ENCODE peak calls at places on chromosomes 4 and X, in seven cellular contexts. One of them, this sample, is unnamed.

GRCh38 chr4:65861993-65862392 is 191.7 kb upstream of the EPHA5 start:
- DNase-seq in psoas muscle: no peak
- DNase-seq in breast epithelium: no peak
- DNase-seq in activated CD8-positive, alpha-beta T cell treated with anti-CD3 and anti-CD28 coated beads, Interleukin-2, amount 10 ng/mL, durations not matched to agents 7 days and 5 days: no peak
- DNase-seq in sciatic nerve: no peak
- DNase-seq in left kidney: no peak
- DNase-seq in lower leg skin: no peak
- DNase-seq in this sample: no peak

GRCh38 chr4:149029056-149029651 is 586.9 kb upstream of the NR3C2 start:
- DNase-seq in psoas muscle: no peak
- DNase-seq in activated CD8-positive, alpha-beta T cell treated with anti-CD3 and anti-CD28 coated beads, Interleukin-2, amount 10 ng/mL, durations not matched to agents 7 days and 5 days: no peak
- DNase-seq in left kidney: no peak
- DNase-seq in sciatic nerve: no peak
- DNase-seq in breast epithelium: no peak
- DNase-seq in lower leg skin: no peak
- DNase-seq in this sample: peak

GRCh38 chr4:182449186-182449880 is 206.1 kb downstream of the TENM3 start:
- DNase-seq in activated CD8-positive, alpha-beta T cell treated with anti-CD3 and anti-CD28 coated beads, Interleukin-2, amount 10 ng/mL, durations not matched to agents 7 days and 5 days: no peak
- DNase-seq in left kidney: peak
- DNase-seq in lower leg skin: no peak
- DNase-seq in psoas muscle: no peak
- DNase-seq in sciatic nerve: no peak
- DNase-seq in breast epithelium: no peak
- DNase-seq in this sample: peak

GRCh38 chr4:169207436-169208089 is 63.2 kb downstream of the SH3RF1 start:
- DNase-seq in breast epithelium: no peak
- DNase-seq in left kidney: no peak
- DNase-seq in psoas muscle: no peak
- DNase-seq in activated CD8-positive, alpha-beta T cell treated with anti-CD3 and anti-CD28 coated beads, Interleukin-2, amount 10 ng/mL, durations not matched to agents 7 days and 5 days: no peak
- DNase-seq in lower leg skin: no peak
- DNase-seq in sciatic nerve: no peak
- DNase-seq in this sample: no peak

GRCh38 chr4:80201326-80202151 is 4.2 kb downstream of the PRDM8 start:
- DNase-seq in lower leg skin: no peak
- DNase-seq in sciatic nerve: peak
- DNase-seq in breast epithelium: no peak
- DNase-seq in left kidney: peak
- DNase-seq in psoas muscle: peak
- DNase-seq in activated CD8-positive, alpha-beta T cell treated with anti-CD3 and anti-CD28 coated beads, Interleukin-2, amount 10 ng/mL, durations not matched to agents 7 days and 5 days: peak
- DNase-seq in this sample: peak

GRCh38 chr4:187606581-187606980 is 389.0 kb upstream of the ZFP42 start:
- DNase-seq in left kidney: peak
- DNase-seq in lower leg skin: no peak
- DNase-seq in sciatic nerve: no peak
- DNase-seq in breast epithelium: no peak
- DNase-seq in psoas muscle: no peak
- DNase-seq in activated CD8-positive, alpha-beta T cell treated with anti-CD3 and anti-CD28 coated beads, Interleukin-2, amount 10 ng/mL, durations not matched to agents 7 days and 5 days: no peak
- DNase-seq in this sample: no peak

GRCh38 chr4:105859233-105859632 is 36.0 kb upstream of the NPNT start:
- DNase-seq in lower leg skin: no peak
- DNase-seq in activated CD8-positive, alpha-beta T cell treated with anti-CD3 and anti-CD28 coated beads, Interleukin-2, amount 10 ng/mL, durations not matched to agents 7 days and 5 days: no peak
- DNase-seq in breast epithelium: no peak
- DNase-seq in sciatic nerve: no peak
- DNase-seq in psoas muscle: no peak
- DNase-seq in left kidney: no peak
- DNase-seq in this sample: no peak

GRCh38 chrX:9153299-9153698 is 119.4 kb upstream of the FAM9B start:
- DNase-seq in left kidney: no peak
- DNase-seq in activated CD8-positive, alpha-beta T cell treated with anti-CD3 and anti-CD28 coated beads, Interleukin-2, amount 10 ng/mL, durations not matched to agents 7 days and 5 days: no peak
- DNase-seq in psoas muscle: no peak
- DNase-seq in lower leg skin: no peak
- DNase-seq in sciatic nerve: no peak
- DNase-seq in breast epithelium: no peak
- DNase-seq in this sample: no peak

GRCh38 chr4:5963611-5964010 is 54.6 kb downstream of the C4orf50 start:
- DNase-seq in sciatic nerve: no peak
- DNase-seq in breast epithelium: no peak
- DNase-seq in psoas muscle: no peak
- DNase-seq in activated CD8-positive, alpha-beta T cell treated with anti-CD3 and anti-CD28 coated beads, Interleukin-2, amount 10 ng/mL, durations not matched to agents 7 days and 5 days: no peak
- DNase-seq in lower leg skin: no peak
- DNase-seq in left kidney: peak
- DNase-seq in this sample: no peak

GRCh38 chr4:146709956-146710355 is 71.3 kb downstream of the POU4F2 start:
- DNase-seq in breast epithelium: no peak
- DNase-seq in psoas muscle: no peak
- DNase-seq in lower leg skin: no peak
- DNase-seq in sciatic nerve: no peak
- DNase-seq in left kidney: no peak
- DNase-seq in activated CD8-positive, alpha-beta T cell treated with anti-CD3 and anti-CD28 coated beads, Interleukin-2, amount 10 ng/mL, durations not matched to agents 7 days and 5 days: no peak
- DNase-seq in this sample: no peak

GRCh38 chr4:4386296-4386735 is 586 bp upstream of the NSG1 start:
- DNase-seq in activated CD8-positive, alpha-beta T cell treated with anti-CD3 and anti-CD28 coated beads, Interleukin-2, amount 10 ng/mL, durations not matched to agents 7 days and 5 days: peak
- DNase-seq in sciatic nerve: no peak
- DNase-seq in lower leg skin: no peak
- DNase-seq in psoas muscle: no peak
- DNase-seq in left kidney: peak
- DNase-seq in breast epithelium: no peak
- DNase-seq in this sample: no peak

GRCh38 chr4:146340798-146341197 is 126.5 kb downstream of the REELD1 start:
- DNase-seq in breast epithelium: no peak
- DNase-seq in sciatic nerve: no peak
- DNase-seq in lower leg skin: no peak
- DNase-seq in left kidney: peak
- DNase-seq in activated CD8-positive, alpha-beta T cell treated with anti-CD3 and anti-CD28 coated beads, Interleukin-2, amount 10 ng/mL, durations not matched to agents 7 days and 5 days: no peak
- DNase-seq in psoas muscle: no peak
- DNase-seq in this sample: no peak

GRCh38 chr4:78410225-78410624 is 141.3 kb upstream of the ANXA3 start:
- DNase-seq in left kidney: no peak
- DNase-seq in lower leg skin: no peak
- DNase-seq in activated CD8-positive, alpha-beta T cell treated with anti-CD3 and anti-CD28 coated beads, Interleukin-2, amount 10 ng/mL, durations not matched to agents 7 days and 5 days: no peak
- DNase-seq in sciatic nerve: no peak
- DNase-seq in psoas muscle: no peak
- DNase-seq in breast epithelium: no peak
- DNase-seq in this sample: no peak

GRCh38 chr4:130054895-130055294 is 958.9 kb downstream of the C4orf33 start:
- DNase-seq in sciatic nerve: no peak
- DNase-seq in lower leg skin: no peak
- DNase-seq in left kidney: peak
- DNase-seq in breast epithelium: no peak
- DNase-seq in activated CD8-positive, alpha-beta T cell treated with anti-CD3 and anti-CD28 coated beads, Interleukin-2, amount 10 ng/mL, durations not matched to agents 7 days and 5 days: no peak
- DNase-seq in psoas muscle: no peak
- DNase-seq in this sample: no peak

GRCh38 chrX:15293471-15293870 is 22.0 kb downstream of the ASB11 start:
- DNase-seq in left kidney: no peak
- DNase-seq in lower leg skin: no peak
- DNase-seq in psoas muscle: no peak
- DNase-seq in sciatic nerve: no peak
- DNase-seq in breast epithelium: no peak
- DNase-seq in activated CD8-positive, alpha-beta T cell treated with anti-CD3 and anti-CD28 coated beads, Interleukin-2, amount 10 ng/mL, durations not matched to agents 7 days and 5 days: no peak
- DNase-seq in this sample: no peak

GRCh38 chrX:989959-990510 is 222.4 kb downstream of the CRLF2 start:
- DNase-seq in lower leg skin: peak
- DNase-seq in sciatic nerve: peak
- DNase-seq in psoas muscle: peak
- DNase-seq in activated CD8-positive, alpha-beta T cell treated with anti-CD3 and anti-CD28 coated beads, Interleukin-2, amount 10 ng/mL, durations not matched to agents 7 days and 5 days: peak
- DNase-seq in left kidney: peak
- DNase-seq in breast epithelium: peak
- DNase-seq in this sample: no peak

GRCh38 chr4:102732678-102733445 is 27.9 kb downstream of the MANBA start:
- DNase-seq in psoas muscle: no peak
- DNase-seq in breast epithelium: no peak
- DNase-seq in left kidney: no peak
- DNase-seq in lower leg skin: no peak
- DNase-seq in sciatic nerve: no peak
- DNase-seq in activated CD8-positive, alpha-beta T cell treated with anti-CD3 and anti-CD28 coated beads, Interleukin-2, amount 10 ng/mL, durations not matched to agents 7 days and 5 days: no peak
- DNase-seq in this sample: no peak

GRCh38 chr4:55524844-55525571 is 21.7 kb downstream of the CLOCK start:
- DNase-seq in breast epithelium: no peak
- DNase-seq in left kidney: no peak
- DNase-seq in activated CD8-positive, alpha-beta T cell treated with anti-CD3 and anti-CD28 coated beads, Interleukin-2, amount 10 ng/mL, durations not matched to agents 7 days and 5 days: no peak
- DNase-seq in psoas muscle: no peak
- DNase-seq in sciatic nerve: no peak
- DNase-seq in lower leg skin: no peak
- DNase-seq in this sample: no peak

GRCh38 chrX:12901486-12901885 is 4.9 kb upstream of the TLR8 start:
- DNase-seq in sciatic nerve: peak
- DNase-seq in lower leg skin: peak
- DNase-seq in left kidney: peak
- DNase-seq in breast epithelium: peak
- DNase-seq in activated CD8-positive, alpha-beta T cell treated with anti-CD3 and anti-CD28 coated beads, Interleukin-2, amount 10 ng/mL, durations not matched to agents 7 days and 5 days: peak
- DNase-seq in psoas muscle: peak
- DNase-seq in this sample: peak

GRCh38 chrX:100645106-100645505 is 1.1 kb downstream of the SRPX2 start:
- DNase-seq in breast epithelium: no peak
- DNase-seq in left kidney: no peak
- DNase-seq in activated CD8-positive, alpha-beta T cell treated with anti-CD3 and anti-CD28 coated beads, Interleukin-2, amount 10 ng/mL, durations not matched to agents 7 days and 5 days: no peak
- DNase-seq in lower leg skin: no peak
- DNase-seq in psoas muscle: no peak
- DNase-seq in sciatic nerve: no peak
- DNase-seq in this sample: peak

GRCh38 chr4:7862561-7863200 is 77.0 kb downstream of the AFAP1 start:
- DNase-seq in psoas muscle: no peak
- DNase-seq in lower leg skin: no peak
- DNase-seq in left kidney: peak
- DNase-seq in breast epithelium: no peak
- DNase-seq in activated CD8-positive, alpha-beta T cell treated with anti-CD3 and anti-CD28 coated beads, Interleukin-2, amount 10 ng/mL, durations not matched to agents 7 days and 5 days: no peak
- DNase-seq in sciatic nerve: no peak
- DNase-seq in this sample: no peak

GRCh38 chr4:26104056-26104685 is 190.2 kb downstream of the SMIM20 start:
- DNase-seq in lower leg skin: no peak
- DNase-seq in psoas muscle: no peak
- DNase-seq in breast epithelium: no peak
- DNase-seq in activated CD8-positive, alpha-beta T cell treated with anti-CD3 and anti-CD28 coated beads, Interleukin-2, amount 10 ng/mL, durations not matched to agents 7 days and 5 days: no peak
- DNase-seq in sciatic nerve: no peak
- DNase-seq in left kidney: no peak
- DNase-seq in this sample: no peak

GRCh38 chr4:48340276-48340904 is 939 bp upstream of the SLAIN2 start:
- DNase-seq in lower leg skin: no peak
- DNase-seq in sciatic nerve: no peak
- DNase-seq in breast epithelium: no peak
- DNase-seq in psoas muscle: no peak
- DNase-seq in activated CD8-positive, alpha-beta T cell treated with anti-CD3 and anti-CD28 coated beads, Interleukin-2, amount 10 ng/mL, durations not matched to agents 7 days and 5 days: peak
- DNase-seq in left kidney: peak
- DNase-seq in this sample: no peak

GRCh38 chrX:150767475-150768131 is 74.4 kb downstream of the MTMR1 start:
- DNase-seq in psoas muscle: no peak
- DNase-seq in lower leg skin: peak
- DNase-seq in sciatic nerve: no peak
- DNase-seq in breast epithelium: no peak
- DNase-seq in left kidney: no peak
- DNase-seq in activated CD8-positive, alpha-beta T cell treated with anti-CD3 and anti-CD28 coated beads, Interleukin-2, amount 10 ng/mL, durations not matched to agents 7 days and 5 days: no peak
- DNase-seq in this sample: peak

GRCh38 chr4:83709627-83710026 is 173.7 kb downstream of the GPAT3 start:
- DNase-seq in lower leg skin: no peak
- DNase-seq in breast epithelium: no peak
- DNase-seq in activated CD8-positive, alpha-beta T cell treated with anti-CD3 and anti-CD28 coated beads, Interleukin-2, amount 10 ng/mL, durations not matched to agents 7 days and 5 days: no peak
- DNase-seq in psoas muscle: no peak
- DNase-seq in sciatic nerve: no peak
- DNase-seq in left kidney: no peak
- DNase-seq in this sample: no peak

GRCh38 chrX:139026406-139027200 is 315.1 kb upstream of the FGF13 start:
- DNase-seq in activated CD8-positive, alpha-beta T cell treated with anti-CD3 and anti-CD28 coated beads, Interleukin-2, amount 10 ng/mL, durations not matched to agents 7 days and 5 days: no peak
- DNase-seq in sciatic nerve: no peak
- DNase-seq in lower leg skin: no peak
- DNase-seq in left kidney: no peak
- DNase-seq in breast epithelium: no peak
- DNase-seq in psoas muscle: no peak
- DNase-seq in this sample: no peak

GRCh38 chrX:99468993-99469392 is 941.1 kb downstream of the PCDH19 start:
- DNase-seq in left kidney: no peak
- DNase-seq in activated CD8-positive, alpha-beta T cell treated with anti-CD3 and anti-CD28 coated beads, Interleukin-2, amount 10 ng/mL, durations not matched to agents 7 days and 5 days: no peak
- DNase-seq in breast epithelium: no peak
- DNase-seq in lower leg skin: no peak
- DNase-seq in psoas muscle: no peak
- DNase-seq in sciatic nerve: no peak
- DNase-seq in this sample: no peak

GRCh38 chr4:47654972-47655693 is 170.1 kb downstream of the ATP10D start:
- DNase-seq in sciatic nerve: no peak
- DNase-seq in psoas muscle: no peak
- DNase-seq in activated CD8-positive, alpha-beta T cell treated with anti-CD3 and anti-CD28 coated beads, Interleukin-2, amount 10 ng/mL, durations not matched to agents 7 days and 5 days: no peak
- DNase-seq in left kidney: no peak
- DNase-seq in lower leg skin: no peak
- DNase-seq in breast epithelium: no peak
- DNase-seq in this sample: no peak

GRCh38 chr4:37822220-37822619 is 4.3 kb upstream of the PGM2 start:
- DNase-seq in breast epithelium: no peak
- DNase-seq in sciatic nerve: no peak
- DNase-seq in lower leg skin: no peak
- DNase-seq in left kidney: peak
- DNase-seq in activated CD8-positive, alpha-beta T cell treated with anti-CD3 and anti-CD28 coated beads, Interleukin-2, amount 10 ng/mL, durations not matched to agents 7 days and 5 days: peak
- DNase-seq in psoas muscle: no peak
- DNase-seq in this sample: no peak

GRCh38 chrX:111519215-111519614 is 7.8 kb downstream of the SERTM2 start:
- DNase-seq in psoas muscle: no peak
- DNase-seq in left kidney: peak
- DNase-seq in activated CD8-positive, alpha-beta T cell treated with anti-CD3 and anti-CD28 coated beads, Interleukin-2, amount 10 ng/mL, durations not matched to agents 7 days and 5 days: no peak
- DNase-seq in sciatic nerve: no peak
- DNase-seq in breast epithelium: no peak
- DNase-seq in lower leg skin: no peak
- DNase-seq in this sample: peak

GRCh38 chr4:40275065-40275464 is 60.1 kb upstream of the CHRNA9 start:
- DNase-seq in breast epithelium: no peak
- DNase-seq in lower leg skin: no peak
- DNase-seq in left kidney: no peak
- DNase-seq in activated CD8-positive, alpha-beta T cell treated with anti-CD3 and anti-CD28 coated beads, Interleukin-2, amount 10 ng/mL, durations not matched to agents 7 days and 5 days: peak
- DNase-seq in psoas muscle: no peak
- DNase-seq in sciatic nerve: no peak
- DNase-seq in this sample: no peak

GRCh38 chr4:46425775-46426400 is 36.0 kb upstream of the GABRA2 start:
- DNase-seq in breast epithelium: no peak
- DNase-seq in lower leg skin: no peak
- DNase-seq in activated CD8-positive, alpha-beta T cell treated with anti-CD3 and anti-CD28 coated beads, Interleukin-2, amount 10 ng/mL, durations not matched to agents 7 days and 5 days: no peak
- DNase-seq in left kidney: no peak
- DNase-seq in psoas muscle: no peak
- DNase-seq in sciatic nerve: no peak
- DNase-seq in this sample: no peak

GRCh38 chr4:118237531-118237930 is 115.3 kb downstream of the PRSS12 start:
- DNase-seq in lower leg skin: no peak
- DNase-seq in sciatic nerve: no peak
- DNase-seq in left kidney: no peak
- DNase-seq in psoas muscle: no peak
- DNase-seq in activated CD8-positive, alpha-beta T cell treated with anti-CD3 and anti-CD28 coated beads, Interleukin-2, amount 10 ng/mL, durations not matched to agents 7 days and 5 days: no peak
- DNase-seq in breast epithelium: no peak
- DNase-seq in this sample: no peak

GRCh38 chr4:44100456-44100855 is 348.2 kb downstream of the KCTD8 start:
- DNase-seq in left kidney: no peak
- DNase-seq in lower leg skin: no peak
- DNase-seq in sciatic nerve: no peak
- DNase-seq in breast epithelium: no peak
- DNase-seq in activated CD8-positive, alpha-beta T cell treated with anti-CD3 and anti-CD28 coated beads, Interleukin-2, amount 10 ng/mL, durations not matched to agents 7 days and 5 days: no peak
- DNase-seq in psoas muscle: no peak
- DNase-seq in this sample: no peak

GRCh38 chrX:111435469-111435868 is 23.5 kb upstream of the DCX start:
- DNase-seq in breast epithelium: no peak
- DNase-seq in lower leg skin: no peak
- DNase-seq in sciatic nerve: no peak
- DNase-seq in psoas muscle: no peak
- DNase-seq in left kidney: no peak
- DNase-seq in activated CD8-positive, alpha-beta T cell treated with anti-CD3 and anti-CD28 coated beads, Interleukin-2, amount 10 ng/mL, durations not matched to agents 7 days and 5 days: no peak
- DNase-seq in this sample: no peak

GRCh38 chr4:184636897-184637296 is 12.3 kb downstream of the CASP3 start:
- DNase-seq in breast epithelium: no peak
- DNase-seq in lower leg skin: no peak
- DNase-seq in left kidney: no peak
- DNase-seq in psoas muscle: no peak
- DNase-seq in sciatic nerve: no peak
- DNase-seq in activated CD8-positive, alpha-beta T cell treated with anti-CD3 and anti-CD28 coated beads, Interleukin-2, amount 10 ng/mL, durations not matched to agents 7 days and 5 days: no peak
- DNase-seq in this sample: no peak

GRCh38 chr4:101102114-101102752 is 245.1 kb downstream of the PPP3CA start:
- DNase-seq in left kidney: no peak
- DNase-seq in psoas muscle: peak
- DNase-seq in breast epithelium: peak
- DNase-seq in lower leg skin: peak
- DNase-seq in sciatic nerve: peak
- DNase-seq in activated CD8-positive, alpha-beta T cell treated with anti-CD3 and anti-CD28 coated beads, Interleukin-2, amount 10 ng/mL, durations not matched to agents 7 days and 5 days: no peak
- DNase-seq in this sample: no peak

GRCh38 chr4:182937268-182938208 is 20.4 kb upstream of the DCTD start:
- DNase-seq in psoas muscle: no peak
- DNase-seq in lower leg skin: no peak
- DNase-seq in left kidney: no peak
- DNase-seq in breast epithelium: no peak
- DNase-seq in activated CD8-positive, alpha-beta T cell treated with anti-CD3 and anti-CD28 coated beads, Interleukin-2, amount 10 ng/mL, durations not matched to agents 7 days and 5 days: no peak
- DNase-seq in sciatic nerve: no peak
- DNase-seq in this sample: no peak